ENCODE peak calls at places on chromosomes 12 and 14, in six cellular contexts. K is hepatocyte, I is neuronal stem cell, F is fibroblast of lung, O is astrocyte, Y is GM23338. G is an unnamed sample.

GRCh38 chr12:53543539-53543938 is 36.3 kb upstream of the NPFF start:
- DNase-seq in O (peak; percentile 49), K (peak; percentile 78), I (peak; percentile 26), F (peak; percentile 81), Y (peak; percentile 86), G (peak; percentile 93)

GRCh38 chr12:87820524-87821194 is 208.5 kb downstream of the C12orf50 start:
- DNase-seq in O (peak; percentile 88), K (no peak), F (peak; percentile 44), I (no peak), Y (no peak), G (peak; percentile 11)

GRCh38 chr12:53441040-53441833 is at the start of gene PRR13:
- DNase-seq in O (peak; percentile 97), Y (peak; percentile 100), K (peak; percentile 100), I (peak; percentile 96), F (peak; percentile 99), G (peak; percentile 98)

GRCh38 chr14:38505221-38506095 is 249.6 kb upstream of the CLEC14A start:
- DNase-seq in Y (no peak), O (peak; percentile 26), I (no peak), K (no peak), F (peak; percentile 41), G (no peak)

GRCh38 chr12:19130224-19131019 is 889 bp downstream of the PLEKHA5 start:
- DNase-seq in O (peak; percentile 26), F (no peak), I (peak; percentile 33), Y (peak; percentile 76), K (peak; percentile 49), G (peak; percentile 88)

GRCh38 chr14:33457617-33458016 is 493.3 kb downstream of the EGLN3 start:
- DNase-seq in K (no peak), I (no peak), O (no peak), Y (no peak), F (no peak), G (no peak)

GRCh38 chr12:54463034-54463433 is 10.4 kb downstream of the GTSF1 start:
- DNase-seq in I (no peak), O (peak; percentile 16), F (peak; percentile 68), K (no peak), Y (no peak), G (peak; percentile 76)

GRCh38 chr12:75982974-75983660 is 48.5 kb downstream of the PHLDA1 start:
- DNase-seq in F (no peak), O (no peak), I (no peak), Y (no peak), K (no peak), G (peak; percentile 9)

GRCh38 chr12:108850854-108851573 is 6.4 kb downstream of the SSH1 start:
- DNase-seq in I (no peak), K (no peak), O (peak; percentile 83), Y (no peak), F (peak; percentile 85), G (peak; percentile 97)

GRCh38 chr14:56995010-56995409 is 184.7 kb upstream of the OTX2 start:
- DNase-seq in K (peak; percentile 5), F (no peak), I (no peak), Y (no peak), O (no peak), G (no peak)

GRCh38 chr12:6664902-6665301 is 2.0 kb upstream of the ING4 start:
- DNase-seq in I (no peak), K (no peak), Y (no peak), O (no peak), F (no peak), G (peak; percentile 55)

GRCh38 chr12:92244036-92244435 is 98.4 kb upstream of the BTG1 start:
- DNase-seq in F (peak; percentile 92), Y (peak; percentile 2), K (peak; percentile 61), I (no peak), O (no peak), G (no peak)

GRCh38 chr12:30440826-30441602 is 254.7 kb downstream of the IPO8 start:
- DNase-seq in I (peak; percentile 12), F (peak; percentile 42), O (no peak), Y (peak; percentile 79), K (peak; percentile 55), G (no peak)

GRCh38 chr12:67681145-67681778 is 32.7 kb downstream of the DYRK2 start:
- DNase-seq in O (peak; percentile 97), I (no peak), K (peak; percentile 47), Y (no peak), F (peak; percentile 97), G (peak; percentile 86)

GRCh38 chr12:96094201-96094600 is 58.8 kb upstream of the LTA4H start:
- DNase-seq in K (no peak), O (no peak), I (no peak), F (no peak), Y (peak; percentile 76), G (peak; percentile 39)

GRCh38 chr12:85951823-85952222 is 77.7 kb downstream of the NTS start:
- DNase-seq in K (peak; percentile 7), Y (peak; percentile 47), I (no peak), F (peak; percentile 42), O (peak; percentile 3), G (no peak)

GRCh38 chr12:24933694-24934407 is 15.1 kb downstream of the BCAT1 start:
- DNase-seq in Y (no peak), F (no peak), I (no peak), K (no peak), O (no peak), G (no peak)

GRCh38 chr14:93056840-93057585 is 58.7 kb downstream of the ITPK1 start:
- DNase-seq in I (no peak), F (no peak), O (no peak), K (no peak), Y (no peak), G (peak; percentile 92)

GRCh38 chr12:65501935-65502334 is 223.5 kb downstream of the MSRB3 start:
- DNase-seq in O (no peak), I (no peak), F (no peak), K (no peak), Y (no peak), G (no peak)

GRCh38 chr14:106872619-106873446 is 1346.5 kb downstream of the TMEM121 start:
- DNase-seq in I (no peak), Y (peak; percentile 3), K (no peak), O (no peak), F (no peak), G (peak; percentile 61)

DNA sequence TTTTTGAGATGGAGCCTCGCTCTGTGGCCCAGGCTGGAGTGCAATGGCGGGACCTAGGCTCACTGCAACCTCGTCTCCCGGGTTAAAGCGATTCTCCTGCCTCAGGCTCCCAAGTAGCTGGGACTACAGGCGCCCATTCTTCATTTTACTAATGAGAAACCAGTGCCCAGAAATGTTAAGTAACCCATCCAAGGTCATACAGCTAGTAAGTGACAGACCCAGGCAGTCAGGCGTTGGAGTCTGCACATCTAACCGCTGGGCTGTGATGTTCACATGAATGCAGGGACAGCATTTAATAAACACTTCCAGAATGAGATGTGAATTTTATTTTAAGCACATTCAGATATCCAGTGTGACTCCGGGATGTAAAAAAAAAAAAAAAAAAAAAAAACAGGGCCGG is 1.3 kb upstream of the TRIP11 start:
- DNase-seq in O (no peak), K (no peak), Y (no peak), F (no peak), I (no peak), G (no peak)
- H3K4me3 ChIP-seq in O (no peak overlapping the region), K (no peak overlapping the region), Y (peak overlapping the region; percentile 63), F (no peak overlapping the region), I (no peak overlapping the region), G (no peak overlapping the region)

GRCh38 chr12:101229841-101230241 is 19.8 kb upstream of the SLC5A8 start:
- DNase-seq in I (no peak), K (no peak), O (no peak), Y (no peak), F (no peak), G (no peak)
- H2AFZ ChIP-seq in I (no peak overlapping the region), K (no peak overlapping the region), O (no peak overlapping the region), Y (no peak overlapping the region), F (no peak overlapping the region), G (no peak overlapping the region)

GRCh38 chr14:50647753-50648152 is 20.4 kb downstream of the SAV1 start:
- DNase-seq in Y (no peak), F (peak; percentile 68), O (no peak), K (no peak), I (no peak), G (no peak)
- H3K4me1 ChIP-seq in Y (peaks cover 5% of the 10 kb centered on the region), F (peaks cover 6% of the 10 kb centered on the region), O (peaks cover 6% of the 10 kb centered on the region), K (no peaks in the 10 kb centered on the region), I (no peaks in the 10 kb centered on the region), G (peaks cover 18% of the 10 kb centered on the region)

GRCh38 chr12:115932073-115932472 is 345.4 kb downstream of the MED13L start:
- DNase-seq in F (no peak), Y (no peak), K (no peak), O (no peak), I (no peak), G (no peak)
- H3K4me3 ChIP-seq in F (no peak overlapping the region), Y (no peak overlapping the region), K (no peak overlapping the region), O (no peak overlapping the region), I (no peak overlapping the region), G (no peak overlapping the region)

GRCh38 chr12:31815096-31815495 is 86.3 kb upstream of the AMN1 start:
- DNase-seq in F (no peak), K (peak; percentile 34), Y (no peak), I (no peak), O (peak; percentile 14), G (no peak)

GRCh38 chr12:31817120-31817519 is 88.3 kb upstream of the AMN1 start:
- DNase-seq in O (no peak), F (no peak), I (no peak), K (no peak), Y (no peak), G (no peak)

GRCh38 chr12:31818623-31819268 is 89.9 kb upstream of the AMN1 start:
- DNase-seq in O (no peak), Y (no peak), I (no peak), K (no peak), F (no peak), G (no peak)

GRCh38 chr12:31807773-31808097 is 78.9 kb upstream of the AMN1 start:
- DNase-seq in F (no peak), O (no peak), Y (no peak), I (no peak), K (no peak), G (no peak)

DNA sequence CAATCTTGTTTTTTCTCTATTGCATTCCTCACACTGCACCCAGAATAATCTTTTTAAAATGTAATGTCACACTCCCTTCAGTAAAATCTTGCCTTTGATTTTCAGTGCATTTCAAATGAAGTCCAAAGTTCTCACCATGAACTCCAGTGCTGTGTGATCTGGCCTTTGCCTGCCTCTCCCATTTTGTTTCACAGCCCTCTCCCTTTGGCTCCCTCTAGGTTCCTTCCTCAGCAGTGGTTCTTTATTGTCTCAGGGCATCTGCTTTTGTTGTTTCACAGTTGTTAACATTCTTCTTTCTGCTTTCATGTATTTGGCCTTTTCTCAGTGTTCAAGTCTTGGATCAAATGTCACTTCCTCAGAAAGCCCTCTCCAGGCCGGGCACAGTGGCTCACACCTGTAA is 84.5 kb upstream of the AMN1 start:
- DNase-seq in I (peak; percentile 15), Y (peak; percentile 71), K (peak; percentile 26), O (no peak), F (no peak), G (peak; percentile 58)
- H2AFZ ChIP-seq in I (no peak overlapping the region), Y (no peak overlapping the region), K (no peak overlapping the region), O (no peak overlapping the region), F (no peak overlapping the region), G (no peak overlapping the region)

DNA sequence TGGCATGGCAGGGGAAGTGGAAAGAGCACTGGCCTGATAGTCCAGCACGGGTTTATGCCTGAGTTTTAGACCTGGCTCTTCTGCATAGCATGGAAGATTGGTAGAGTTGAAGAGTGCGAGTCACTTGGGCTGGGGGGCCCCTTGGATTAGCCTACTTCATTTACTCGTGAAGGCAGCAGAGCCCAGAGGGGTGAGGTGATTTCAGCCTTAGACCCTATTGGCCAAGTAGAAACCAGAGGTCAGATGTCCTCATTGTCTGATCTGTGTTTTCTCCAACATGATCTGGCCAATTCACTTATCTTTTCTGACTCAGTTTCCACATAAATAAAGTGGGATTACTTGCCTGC is 1.9 kb downstream of the PLEKHG3 start:
- DNase-seq in Y (no peak), K (no peak), I (no peak), O (no peak), F (no peak), G (no peak)
- H3K4me1 ChIP-seq in Y (peaks cover 60% of the 10 kb centered on the region), K (peaks cover 49% of the 10 kb centered on the region), I (peaks cover 39% of the 10 kb centered on the region), O (peaks cover 50% of the 10 kb centered on the region), F (peaks cover 13% of the 10 kb centered on the region), G (peaks cover 22% of the 10 kb centered on the region)